ENCODE peak calls at places on chromosomes 3 and 15, in six cellular contexts. M, A, B, T, G and O are unnamed samples.
A peak's percentile ranks its signal among the peaks of the same experiment; 100 is the strongest.

GRCh38 chr15:94312946-94313345 is 81.6 kb downstream of the MCTP2 start:
- DNase-seq in M (no peak), A (no peak), B (no peak), T (no peak), G (no peak), O (no peak)

GRCh38 chr3:129398803-129399144 is 29.7 kb downstream of the EFCAB12 start:
- DNase-seq in M (peak; percentile 28), A (peak; percentile 26), B (peak; percentile 31), T (no peak), G (no peak), O (no peak)

GRCh38 chr3:42773409-42773751 is 327 bp upstream of the CCDC13 start:
- DNase-seq in M (no peak), A (no peak), B (no peak), T (no peak), G (no peak), O (no peak)

GRCh38 chr15:40956543-40956982 is 3.3 kb downstream of the CHAC1 start:
- DNase-seq in M (no peak), A (no peak), B (no peak), T (no peak), G (no peak), O (no peak)

GRCh38 chr3:5304789-5305680 is 117.5 kb downstream of the EDEM1 start:
- DNase-seq in M (peak; percentile 32), A (peak; percentile 52), B (peak; percentile 55), T (no peak), G (no peak), O (peak; percentile 9)

GRCh38 chr3:45604596-45604995 is 10.0 kb downstream of the LIMD1 start:
- DNase-seq in M (no peak), A (no peak), B (no peak), T (no peak), G (no peak), O (no peak)

GRCh38 chr15:63977102-63977501 is 69.2 kb downstream of the DAPK2 start:
- DNase-seq in M (no peak), A (no peak), B (peak; percentile 56), T (no peak), G (no peak), O (no peak)

GRCh38 chr3:105829879-105830622 is 38.8 kb downstream of the CBLB start:
- DNase-seq in M (no peak), A (no peak), B (no peak), T (no peak), G (no peak), O (no peak)

GRCh38 chr3:34856577-34856976 is 782.7 kb upstream of the ARPP21 start:
- DNase-seq in M (no peak), A (no peak), B (no peak), T (no peak), G (no peak), O (no peak)

GRCh38 chr3:9175421-9175820 is 74.0 kb downstream of the SRGAP3 start:
- DNase-seq in M (no peak), A (peak; percentile 66), B (no peak), T (no peak), G (no peak), O (no peak)

GRCh38 chr3:11291808-11292207 is 19.6 kb downstream of the ATG7 start:
- DNase-seq in M (no peak), A (no peak), B (no peak), T (no peak), G (no peak), O (no peak)

GRCh38 chr3:170740726-170741591 is 129.0 kb downstream of the RPL22L1 start:
- DNase-seq in M (no peak), A (no peak), B (peak; percentile 21), T (peak; percentile 80), G (no peak), O (no peak)

GRCh38 chr3:30518872-30519271 is 87.5 kb upstream of the TGFBR2 start:
- DNase-seq in M (no peak), A (no peak), B (no peak), T (no peak), G (no peak), O (no peak)

GRCh38 chr3:193829781-193830180 is 236.8 kb downstream of the OPA1 start:
- DNase-seq in M (no peak), A (peak; percentile 65), B (no peak), T (no peak), G (no peak), O (no peak)

GRCh38 chr3:171867976-171868375 is 24.8 kb downstream of the TMEM212 start:
- DNase-seq in M (peak; percentile 14), A (no peak), B (no peak), T (no peak), G (no peak), O (no peak)

GRCh38 chr3:8446845-8447244 is 54.8 kb upstream of the LMCD1 start:
- DNase-seq in M (no peak), A (no peak), B (no peak), T (no peak), G (no peak), O (no peak)

GRCh38 chr3:54514416-54514815 is 392.1 kb downstream of the CACNA2D3 start:
- DNase-seq in M (no peak), A (no peak), B (no peak), T (no peak), G (no peak), O (no peak)

GRCh38 chr15:60964527-60964926 is 264.6 kb downstream of the RORA start:
- DNase-seq in M (no peak), A (no peak), B (no peak), T (no peak), G (no peak), O (no peak)
- H3K4me3 ChIP-seq in M (no peak overlapping the region), A (no peak overlapping the region), B (no peak overlapping the region), T (no peak overlapping the region), G (no peak overlapping the region), O (no peak overlapping the region)

DNA sequence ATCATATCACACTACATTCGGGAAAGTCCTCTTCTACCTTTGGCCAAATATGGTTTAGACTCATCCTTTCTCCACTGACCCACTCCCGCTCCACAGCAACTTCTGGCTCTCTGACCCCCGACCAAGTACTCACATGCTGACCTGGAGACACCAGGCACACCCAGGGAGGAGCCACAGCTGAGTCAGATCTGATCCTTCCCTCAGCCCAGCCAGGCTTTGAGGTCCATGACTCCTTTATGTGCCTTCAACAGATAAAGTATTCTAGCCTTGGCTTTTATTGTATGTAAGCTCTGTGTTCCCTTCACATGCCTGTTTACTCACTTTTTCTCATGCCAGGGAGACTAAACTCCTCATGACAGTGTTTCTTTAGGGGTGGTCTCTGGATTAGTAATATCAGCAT is 166.9 kb upstream of the UMPS start:
- DNase-seq in M (no peak), A (peak; percentile 43), B (no peak), T (no peak), G (no peak), O (no peak)
- TF ChIP-seq CTCF in M (no peak), A (no peak), B (no peak), T (no peak), G (no peak), O (no peak)

GRCh38 chr15:67828969-67829646 is 3.8 kb downstream of the SKOR1 start:
- DNase-seq in M (no peak), A (no peak), B (no peak), T (no peak), G (no peak), O (no peak)

GRCh38 chr15:67828379-67828968 is 3.2 kb downstream of the SKOR1 start:
- DNase-seq in M (no peak), A (no peak), B (no peak), T (no peak), G (no peak), O (no peak)

GRCh38 chr15:67827561-67828378 is 2.5 kb downstream of the SKOR1 start:
- DNase-seq in M (no peak), A (no peak), B (no peak), T (no peak), G (peak; percentile 52), O (no peak)

GRCh38 chr15:67831363-67831762 is 6.1 kb downstream of the SKOR1 start:
- DNase-seq in M (no peak), A (no peak), B (no peak), T (no peak), G (no peak), O (no peak)

DNA sequence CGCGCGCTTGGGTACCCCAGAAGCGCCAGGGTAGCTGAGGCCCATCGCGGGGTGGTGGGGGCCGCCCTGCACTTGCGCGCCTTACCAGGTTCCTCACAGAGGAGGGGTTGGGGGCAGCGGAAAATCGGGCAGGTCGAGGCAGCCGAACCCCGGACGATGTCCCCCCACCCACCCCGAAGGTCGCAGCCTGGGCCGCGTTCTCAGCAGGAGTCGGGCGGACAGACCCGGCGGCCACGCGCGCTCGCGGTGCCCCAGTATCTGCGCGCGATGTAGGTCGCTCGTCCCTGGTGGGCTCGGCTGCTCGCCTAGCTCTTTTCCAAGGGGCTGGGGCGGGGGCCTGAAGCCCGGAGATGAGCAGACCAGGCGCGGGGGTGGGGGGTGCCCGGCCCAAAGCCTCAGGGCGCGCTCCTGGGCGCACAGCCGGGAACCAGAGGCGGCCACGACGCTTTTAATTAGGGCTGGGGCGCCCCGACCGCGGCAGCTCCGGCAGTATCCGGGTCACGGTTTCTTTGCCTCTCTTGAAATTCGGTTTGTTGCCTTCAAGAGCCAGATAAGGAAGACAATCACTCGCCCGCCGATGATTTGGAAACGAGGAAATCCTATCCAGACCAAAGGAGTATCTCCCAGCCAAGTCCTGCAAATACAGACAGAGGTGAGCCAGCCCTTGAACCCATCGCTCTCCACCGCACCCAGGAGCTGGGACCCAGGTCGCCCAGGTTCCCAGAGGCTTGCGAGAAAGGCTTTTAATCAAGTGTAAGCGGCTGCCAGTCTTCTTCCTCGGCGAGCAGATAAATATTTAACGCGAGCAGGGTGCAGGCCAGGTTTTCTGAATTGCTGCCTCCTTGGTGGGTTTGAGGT is 4.6 kb downstream of the SKOR1 start:
- DNase-seq in M (no peak), A (no peak), B (no peak), T (no peak), G (no peak), O (no peak)
- H3K27me3 ChIP-seq in M (peaks cover 98% of the 10 kb centered on the region), A (peaks cover 100% of the 10 kb centered on the region), B (peaks cover 98% of the 10 kb centered on the region), T (peaks cover 100% of the 10 kb centered on the region), G (peaks cover 24% of the 10 kb centered on the region), O (peaks cover 6% of the 10 kb centered on the region)

GRCh38 chr3:130846181-130846580 is 47.7 kb upstream of the ATP2C1 start:
- DNase-seq in M (no peak), A (no peak), B (no peak), T (no peak), G (no peak), O (no peak)

GRCh38 chr3:130850846-130851245 is 43.0 kb upstream of the ATP2C1 start:
- DNase-seq in M (no peak), A (no peak), B (no peak), T (no peak), G (no peak), O (no peak)

GRCh38 chr3:130854208-130854864 is 39.5 kb upstream of the ATP2C1 start:
- DNase-seq in M (no peak), A (no peak), B (no peak), T (no peak), G (no peak), O (no peak)

GRCh38 chr3:130849111-130849552 is 44.8 kb upstream of the ATP2C1 start:
- DNase-seq in M (peak; percentile 65), A (peak; percentile 91), B (peak; percentile 79), T (no peak), G (no peak), O (peak; percentile 39)

DNA sequence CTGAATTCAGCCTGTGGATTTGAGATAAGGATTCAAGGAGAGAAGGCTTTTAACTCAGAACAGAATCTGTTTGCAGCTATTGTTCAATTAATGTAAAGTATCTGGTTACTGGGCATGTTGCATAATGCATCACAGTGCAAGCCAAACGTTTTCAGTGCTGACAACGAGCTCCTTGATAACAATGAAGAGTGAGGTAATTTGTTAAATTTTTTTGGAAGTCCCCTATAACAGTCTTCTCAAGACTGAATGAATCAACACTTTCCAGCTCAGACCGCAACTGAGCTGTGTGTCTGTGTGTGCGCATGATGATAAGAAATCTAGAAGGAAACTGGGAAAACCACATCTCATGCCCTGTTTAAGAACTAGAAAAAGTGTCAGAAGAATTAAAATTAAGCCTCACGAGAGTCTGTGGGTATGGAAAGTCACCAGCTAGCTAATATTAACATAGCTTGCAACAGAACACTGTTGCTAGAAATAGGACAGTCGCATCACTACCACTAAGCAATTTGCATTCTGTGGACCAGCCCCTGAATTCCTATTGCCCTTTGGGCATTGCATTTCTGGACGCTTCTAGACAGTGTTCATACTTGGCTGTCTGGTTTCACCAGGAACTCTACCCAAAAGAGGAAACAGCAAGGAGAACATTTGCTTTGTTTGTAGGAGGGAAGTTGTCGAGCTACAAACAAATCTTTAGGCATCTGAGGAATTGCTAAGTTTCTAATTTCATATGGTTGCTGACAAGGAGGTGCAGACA is 43.7 kb upstream of the ATP2C1 start:
- DNase-seq in M (peak; percentile 55), A (no peak), B (no peak), T (peak; percentile 26), G (no peak), O (peak; percentile 84)
- H3K4me3 ChIP-seq in M (peak overlapping the region; percentile 56), A (no peak overlapping the region), B (no peak overlapping the region), T (peak overlapping the region; percentile 43), G (no peak overlapping the region), O (peak overlapping the region; percentile 71)